ENCODE peak calls at places on chromosome 15, in nine cellular contexts. H is iris pigment epithelial cell; Y is KG1; R is H9; U is posterior cingulate gyrus; V is activated gamma-delta T cell treated with Interleukin-2 at 50 U/mL for 16 hours; L is B cell; B is stimulated activated CD4-positive, alpha-beta T cell treated with anti-CD3 and anti-CD28 coated beads, Interleukin-2, amount 100 ng/mL, for 24 hours; W is EL. Z is an unnamed sample.

GRCh38 chr15:49624046-49624445 is 3.2 kb downstream of the DTWD1 start:
- DNase-seq in H (peak; percentile 64), Y (no peak), R (no peak), U (no peak), V (no peak), L (no peak), B (no peak), W (peak; percentile 93), Z (no peak)

GRCh38 chr15:52797625-52798501 is 7.7 kb upstream of the ONECUT1 start:
- DNase-seq in H (no peak), Y (no peak), R (peak; percentile 48), U (no peak), V (no peak), L (no peak), B (no peak), W (no peak), Z (no peak)

GRCh38 chr15:40247406-40247971 is 8.6 kb downstream of the PAK6 start:
- DNase-seq in H (no peak), Y (no peak), R (no peak), U (peak; percentile 5), V (no peak), L (no peak), B (no peak), W (no peak), Z (no peak)

GRCh38 chr15:74584204-74584603 is 31.4 kb upstream of the CLK3 start:
- DNase-seq in H (no peak), Y (no peak), R (no peak), U (no peak), V (no peak), L (no peak), B (no peak), W (no peak), Z (no peak)

GRCh38 chr15:92907880-92908279 is 7.8 kb downstream of the CHD2 start:
- DNase-seq in H (peak; percentile 89), Y (no peak), R (no peak), U (no peak), V (peak; percentile 26), L (no peak), B (no peak), W (peak; percentile 89), Z (no peak)

GRCh38 chr15:92724144-92724543 is 68.6 kb upstream of the FAM174B start:
- DNase-seq in H (no peak), Y (no peak), R (no peak), U (no peak), V (no peak), L (no peak), B (no peak), W (no peak), Z (no peak)

GRCh38 chr15:26631894-26632293 is 141.0 kb downstream of the GABRB3 start:
- DNase-seq in H (no peak), Y (no peak), R (no peak), U (no peak), V (no peak), L (no peak), B (no peak), W (no peak), Z (no peak)

GRCh38 chr15:48087844-48088243 is 32.9 kb upstream of the SLC24A5 start:
- DNase-seq in H (no peak), Y (no peak), R (no peak), U (no peak), V (no peak), L (no peak), B (no peak), W (no peak), Z (no peak)

GRCh38 chr15:63072809-63073277 is 30.3 kb downstream of the TPM1 start:
- DNase-seq in H (no peak), Y (no peak), R (no peak), U (no peak), V (no peak), L (no peak), B (no peak), W (no peak), Z (no peak)

GRCh38 chr15:89916660-89917059 is 3.9 kb upstream of the ARPIN start:
- DNase-seq in H (no peak), Y (no peak), R (no peak), U (no peak), V (no peak), L (no peak), B (no peak), W (no peak), Z (no peak)

GRCh38 chr15:51051776-51052175 is 42.9 kb downstream of the TNFAIP8L3 start:
- DNase-seq in H (no peak), Y (no peak), R (no peak), U (no peak), V (no peak), L (no peak), B (no peak), W (no peak), Z (no peak)

GRCh38 chr15:88131937-88132336 is 124.6 kb downstream of the NTRK3 start:
- DNase-seq in H (no peak), Y (no peak), R (no peak), U (no peak), V (no peak), L (no peak), B (no peak), W (no peak), Z (peak; percentile 12)

GRCh38 chr15:101481917-101482525 is 7.5 kb downstream of the PCSK6 start:
- DNase-seq in H (no peak), Y (no peak), R (no peak), U (no peak), V (no peak), L (no peak), B (no peak), W (no peak), Z (no peak)

GRCh38 chr15:76235186-76235826 is 76.0 kb downstream of the ETFA start:
- DNase-seq in H (peak; percentile 47), Y (peak; percentile 6), R (no peak), U (no peak), V (no peak), L (no peak), B (no peak), W (peak; percentile 43), Z (no peak)

GRCh38 chr15:60477991-60478632 is 830 bp downstream of the ICE2 start:
- DNase-seq in H (peak; percentile 40), Y (no peak), R (no peak), U (no peak), V (no peak), L (no peak), B (no peak), W (peak; percentile 26), Z (no peak)

GRCh38 chr15:99486371-99487336 is 79.1 kb upstream of the MEF2A start:
- DNase-seq in H (no peak), Y (no peak), R (peak; percentile 51), U (peak; percentile 50), V (no peak), L (no peak), B (no peak), W (peak; percentile 86), Z (no peak)

GRCh38 chr15:73081321-73081958 is 29.2 kb downstream of the NEO1 start:
- DNase-seq in H (peak; percentile 61), Y (no peak), R (no peak), U (no peak), V (no peak), L (no peak), B (no peak), W (peak; percentile 45), Z (no peak)

GRCh38 chr15:95596487-95596886 is 734.0 kb upstream of the NR2F2 start:
- DNase-seq in H (no peak), Y (no peak), R (peak; percentile 77), U (no peak), V (no peak), L (no peak), B (no peak), W (no peak), Z (no peak)

GRCh38 chr15:101530224-101530958 is 40.9 kb upstream of the PCSK6 start:
- DNase-seq in H (no peak), Y (no peak), R (no peak), U (no peak), V (no peak), L (no peak), B (no peak), W (no peak), Z (no peak)

GRCh38 chr15:66161575-66162118 is 91.9 kb downstream of the MEGF11 start:
- DNase-seq in H (no peak), Y (no peak), R (no peak), U (no peak), V (no peak), L (no peak), B (no peak), W (no peak), Z (no peak)

GRCh38 chr15:87851497-87851896 is 405.0 kb downstream of the NTRK3 start:
- DNase-seq in H (no peak), Y (no peak), R (no peak), U (no peak), V (no peak), L (no peak), B (no peak), W (no peak), Z (no peak)

GRCh38 chr15:33026614-33027013 is 167.9 kb downstream of the FMN1 start:
- DNase-seq in H (no peak), Y (no peak), R (no peak), U (no peak), V (no peak), L (no peak), B (no peak), W (no peak), Z (no peak)

GRCh38 chr15:51721199-51721960 is 16.1 kb downstream of the LYSMD2 start:
- DNase-seq in H (peak; percentile 43), Y (no peak), R (no peak), U (no peak), V (no peak), L (no peak), B (no peak), W (no peak), Z (no peak)

GRCh38 chr15:43169888-43170287 is 15.3 kb upstream of the CCNDBP1 start:
- DNase-seq in H (no peak), Y (no peak), R (no peak), U (no peak), V (no peak), L (no peak), B (no peak), W (peak; percentile 29), Z (no peak)

GRCh38 chr15:40246496-40247275 is 7.8 kb downstream of the PAK6 start:
- DNase-seq in H (no peak), Y (no peak), R (no peak), U (peak; percentile 6), V (no peak), L (no peak), B (no peak), W (no peak), Z (no peak)

GRCh38 chr15:51341366-51342248 is at the start of gene GLDN:
- DNase-seq in H (peak; percentile 36), Y (no peak), R (peak; percentile 52), U (peak; percentile 87), V (no peak), L (no peak), B (no peak), W (peak; percentile 18), Z (no peak)

GRCh38 chr15:27743078-27743477 is 356.0 kb downstream of the OCA2 start:
- DNase-seq in H (no peak), Y (no peak), R (no peak), U (peak; percentile 53), V (no peak), L (no peak), B (no peak), W (no peak), Z (no peak)

GRCh38 chr15:95013379-95013778 is 782.0 kb downstream of the MCTP2 start:
- DNase-seq in H (no peak), Y (no peak), R (no peak), U (no peak), V (no peak), L (no peak), B (no peak), W (no peak), Z (no peak)

GRCh38 chr15:99818872-99819271 is 85.6 kb upstream of the LYSMD4 start:
- DNase-seq in H (no peak), Y (no peak), R (no peak), U (no peak), V (no peak), L (no peak), B (no peak), W (no peak), Z (no peak)

GRCh38 chr15:78368671-78369070 is 28.5 kb downstream of the CRABP1 start:
- DNase-seq in H (peak; percentile 10), Y (no peak), R (no peak), U (no peak), V (no peak), L (no peak), B (no peak), W (no peak), Z (no peak)

GRCh38 chr15:60318236-60318867 is 79.4 kb downstream of the ANXA2 start:
- DNase-seq in H (no peak), Y (no peak), R (no peak), U (no peak), V (no peak), L (no peak), B (no peak), W (no peak), Z (no peak)